ENCODE peak calls at places on chromosomes 7 and 10, in five cellular contexts. X is cardiac fibroblast, U is SW480, C is Peyer's patch, Q is GM03348. N is an unnamed sample.

GRCh38 chr7:31104361-31105255 is 52.5 kb downstream of the ADCYAP1R1 start:
- DNase-seq in X (no peak), U (no peak), C (peak), Q (no peak), N (no peak)

GRCh38 chr7:81780914-81781693 is 11.3 kb upstream of the HGF start:
- DNase-seq in X (no peak), U (no peak), C (no peak), Q (no peak), N (no peak)

GRCh38 chr7:111012799-111013675 is 77.9 kb upstream of the LRRN3 start:
- DNase-seq in X (no peak), U (no peak), C (no peak), Q (no peak), N (peak)

GRCh38 chr7:55192718-55193117 is 172.4 kb upstream of the LANCL2 start:
- DNase-seq in X (peak), U (no peak), C (no peak), Q (peak), N (no peak)

GRCh38 chr7:101864039-101864438 is 46.6 kb downstream of the CUX1 start:
- DNase-seq in X (no peak), U (no peak), C (no peak), Q (no peak), N (no peak)

GRCh38 chr10:103894454-103894853 is 23.5 kb downstream of the STN1 start:
- DNase-seq in X (peak), U (no peak), C (no peak), Q (no peak), N (no peak)

GRCh38 chr7:121530251-121531174 is 134.4 kb upstream of the FAM3C start:
- DNase-seq in X (peak), U (peak), C (peak), Q (peak), N (no peak)

GRCh38 chr10:119039161-119039560 is 9.6 kb downstream of the NANOS1 start:
- DNase-seq in X (no peak), U (no peak), C (no peak), Q (no peak), N (no peak)

GRCh38 chr7:158740013-158740656 is 35.5 kb upstream of the NCAPG2 start:
- DNase-seq in X (peak), U (no peak), C (no peak), Q (peak), N (no peak)

GRCh38 chr10:119199231-119199992 is 8.0 kb upstream of the GRK5 start:
- DNase-seq in X (peak), U (peak), C (peak), Q (peak), N (peak)

GRCh38 chr10:36026081-36026480 is 384.0 kb upstream of the FZD8 start:
- DNase-seq in X (peak), U (no peak), C (no peak), Q (no peak), N (no peak)

GRCh38 chr10:63711866-63712716 is 190.9 kb downstream of the REEP3 start:
- DNase-seq in X (peak), U (peak), C (peak), Q (peak), N (no peak)

GRCh38 chr7:2757361-2757903 is 69.4 kb downstream of the AMZ1 start:
- DNase-seq in X (no peak), U (peak), C (no peak), Q (peak), N (no peak)

GRCh38 chr10:67839957-67840356 is 2.0 kb upstream of the DNAJC12 start:
- DNase-seq in X (peak), U (no peak), C (no peak), Q (no peak), N (no peak)

GRCh38 chr10:103114876-103115275 is 78.2 kb downstream of the NT5C2 start:
- DNase-seq in X (no peak), U (peak), C (no peak), Q (no peak), N (no peak)

GRCh38 chr10:68296833-68297232 is 35.0 kb upstream of the HNRNPH3 start:
- DNase-seq in X (no peak), U (no peak), C (no peak), Q (peak), N (no peak)

GRCh38 chr7:137073571-137074325 is 205.3 kb downstream of the CHRM2 start:
- DNase-seq in X (peak), U (no peak), C (no peak), Q (peak), N (no peak)

GRCh38 chr10:51907342-51907741 is 207.9 kb upstream of the CSTF2T start:
- DNase-seq in X (no peak), U (no peak), C (no peak), Q (no peak), N (no peak)

GRCh38 chr7:5419523-5420107 is 4.0 kb downstream of the TNRC18 start:
- DNase-seq in X (peak), U (peak), C (no peak), Q (peak), N (no peak)

GRCh38 chr7:23246540-23246939 is at the start of gene GPNMB:
- DNase-seq in X (peak), U (no peak), C (no peak), Q (peak), N (no peak)

GRCh38 chr10:32960022-32960421 is 2.0 kb upstream of the ITGB1 start:
- DNase-seq in X (no peak), U (no peak), C (no peak), Q (no peak), N (no peak)

GRCh38 chr10:110006358-110007170 is 1.2 kb upstream of the ADD3 start:
- DNase-seq in X (peak), U (peak), C (peak), Q (peak), N (peak)

GRCh38 chr7:128937647-128938523 is at the start of gene IRF5:
- DNase-seq in X (no peak), U (peak), C (peak), Q (no peak), N (no peak)

GRCh38 chr7:1646957-1647891 is 22.9 kb upstream of the ELFN1 start:
- DNase-seq in X (peak), U (no peak), C (no peak), Q (peak), N (no peak)

GRCh38 chr7:16846611-16847165 is 35.1 kb downstream of the AGR3 start:
- DNase-seq in X (no peak), U (no peak), C (no peak), Q (no peak), N (no peak)

GRCh38 chr10:88245974-88246511 is 337.1 kb downstream of the RNLS start:
- DNase-seq in X (peak), U (no peak), C (no peak), Q (peak), N (no peak)

GRCh38 chr10:123559823-123560092 is 106.4 kb upstream of the GPR26 start:
- DNase-seq in X (no peak), U (no peak), C (no peak), Q (no peak), N (no peak)

GRCh38 chr7:30595461-30596042 is 874 bp downstream of the GARS1 start:
- DNase-seq in X (peak), U (peak), C (no peak), Q (no peak), N (peak)

N was measured in central memory CD4-positive, alpha-beta T cell.